ENCODE peak calls at places on chromosomes 7 and 10, in seven cellular contexts. G is foreskin fibroblast; N is CD4-positive, alpha-beta T cell; D is right atrium auricular region; A is astrocyte of the cerebellum; Y is fibroblast of the aortic adventitia; R is GM13976. V is an unnamed sample.

GRCh38 chr7:20647908-20648776 is 32.7 kb downstream of the ABCB5 start:
- DNase-seq in G (peak), N (no peak), R (no peak), A (peak), Y (peak), D (no peak), V (no peak)

GRCh38 chr7:44102846-44103565 is 1.1 kb upstream of the AEBP1 start:
- DNase-seq in R (no peak), D (no peak), A (no peak), N (no peak), G (peak), Y (no peak), V (no peak)

GRCh38 chr10:62766383-62766782 is 38.1 kb upstream of the ADO start:
- DNase-seq in N (no peak), D (no peak), A (no peak), R (no peak), Y (no peak), G (no peak), V (no peak)

GRCh38 chr7:128887169-128888038 is 23.1 kb downstream of the KCP start:
- DNase-seq in G (no peak), Y (no peak), A (no peak), N (no peak), D (no peak), R (no peak), V (no peak)

GRCh38 chr7:69643708-69644445 is 45.6 kb downstream of the AUTS2 start:
- DNase-seq in N (no peak), A (no peak), D (no peak), Y (no peak), R (no peak), G (peak), V (no peak)

GRCh38 chr10:32068569-32068968 is 12.3 kb upstream of the KIF5B start:
- DNase-seq in G (no peak), Y (no peak), D (no peak), R (no peak), A (no peak), N (no peak), V (no peak)

GRCh38 chr7:135411098-135411497 is 98.8 kb downstream of the CNOT4 start:
- DNase-seq in G (no peak), N (no peak), A (no peak), D (no peak), R (no peak), Y (no peak), V (no peak)

GRCh38 chr7:66140924-66141323 is 26.3 kb downstream of the CRCP start:
- DNase-seq in D (peak), Y (peak), G (peak), R (no peak), N (no peak), A (peak), V (peak)

GRCh38 chr7:98870071-98870651 is 347 bp upstream of the TMEM130 start:
- DNase-seq in N (peak), D (no peak), G (peak), R (peak), A (no peak), Y (peak), V (peak)

GRCh38 chr7:65239324-65239706 is 134.3 kb upstream of the ZNF92 start:
- DNase-seq in N (no peak), D (no peak), R (no peak), Y (no peak), G (no peak), A (no peak), V (no peak)

DNA sequence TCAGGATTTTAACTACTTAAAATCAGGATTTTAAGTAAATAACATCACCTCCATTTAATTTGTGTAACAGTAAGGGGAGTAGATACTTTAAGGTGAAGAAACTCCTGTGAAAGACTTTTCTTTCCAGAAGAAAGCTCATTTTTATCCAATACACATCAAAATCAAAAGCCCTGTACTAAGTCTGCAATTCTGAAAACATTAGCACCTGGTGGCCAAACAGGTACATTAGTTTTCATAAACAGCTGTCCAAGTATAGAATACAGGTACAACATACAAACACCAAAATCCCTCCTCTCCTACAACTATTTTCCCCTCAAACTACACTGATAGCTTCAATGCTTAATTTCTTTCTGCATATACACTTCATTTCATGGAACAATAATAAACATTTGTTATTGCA is 22.9 kb downstream of the FAM3C start:
- DNase-seq in D (no peak), R (no peak), G (no peak), N (no peak), A (no peak), Y (no peak), V (no peak)
- TF ChIP-seq CTCF in D (no peak), R (no peak), G (no peak), N (no peak), A (no peak), Y (peak), V (peak)

GRCh38 chr7:78441737-78442136 is 643.2 kb downstream of the PHTF2 start:
- DNase-seq in A (no peak), G (no peak), N (no peak), R (no peak), Y (no peak), D (no peak), V (no peak)

GRCh38 chr7:78438433-78438832 is 639.9 kb downstream of the PHTF2 start:
- DNase-seq in N (no peak), Y (no peak), A (no peak), D (no peak), G (no peak), R (no peak), V (no peak)

GRCh38 chr7:78448915-78449314 is 650.3 kb downstream of the PHTF2 start:
- DNase-seq in N (no peak), G (no peak), D (no peak), Y (no peak), A (no peak), R (no peak), V (no peak)

GRCh38 chr7:78444267-78444666 is 645.7 kb downstream of the PHTF2 start:
- DNase-seq in A (no peak), N (no peak), R (no peak), G (no peak), Y (no peak), D (no peak), V (no peak)

GRCh38 chr7:78443811-78444210 is 645.2 kb downstream of the PHTF2 start:
- DNase-seq in A (no peak), R (no peak), D (no peak), Y (no peak), G (no peak), N (no peak), V (no peak)
- TF ChIP-seq CTCF in A (no peak), R (no peak), D (no peak), Y (no peak), G (no peak), N (no peak), V (no peak)

GRCh38 chr10:126390324-126390723 is 2.0 kb upstream of the ADAM12 start:
- DNase-seq in Y (no peak), N (no peak), R (no peak), G (no peak), A (no peak), D (no peak), V (no peak)

GRCh38 chr10:126384269-126384873 is 3.9 kb downstream of the ADAM12 start:
- DNase-seq in D (no peak), A (no peak), R (no peak), N (no peak), G (peak), Y (peak), V (no peak)

GRCh38 chr10:126387931-126388911 is at the start of gene ADAM12:
- DNase-seq in N (no peak), A (peak), G (peak), R (peak), Y (peak), D (no peak), V (peak)

GRCh38 chr10:126391162-126391880 is 3.0 kb upstream of the ADAM12 start:
- DNase-seq in N (no peak), G (peak), A (no peak), Y (peak), R (no peak), D (no peak), V (no peak)

DNA sequence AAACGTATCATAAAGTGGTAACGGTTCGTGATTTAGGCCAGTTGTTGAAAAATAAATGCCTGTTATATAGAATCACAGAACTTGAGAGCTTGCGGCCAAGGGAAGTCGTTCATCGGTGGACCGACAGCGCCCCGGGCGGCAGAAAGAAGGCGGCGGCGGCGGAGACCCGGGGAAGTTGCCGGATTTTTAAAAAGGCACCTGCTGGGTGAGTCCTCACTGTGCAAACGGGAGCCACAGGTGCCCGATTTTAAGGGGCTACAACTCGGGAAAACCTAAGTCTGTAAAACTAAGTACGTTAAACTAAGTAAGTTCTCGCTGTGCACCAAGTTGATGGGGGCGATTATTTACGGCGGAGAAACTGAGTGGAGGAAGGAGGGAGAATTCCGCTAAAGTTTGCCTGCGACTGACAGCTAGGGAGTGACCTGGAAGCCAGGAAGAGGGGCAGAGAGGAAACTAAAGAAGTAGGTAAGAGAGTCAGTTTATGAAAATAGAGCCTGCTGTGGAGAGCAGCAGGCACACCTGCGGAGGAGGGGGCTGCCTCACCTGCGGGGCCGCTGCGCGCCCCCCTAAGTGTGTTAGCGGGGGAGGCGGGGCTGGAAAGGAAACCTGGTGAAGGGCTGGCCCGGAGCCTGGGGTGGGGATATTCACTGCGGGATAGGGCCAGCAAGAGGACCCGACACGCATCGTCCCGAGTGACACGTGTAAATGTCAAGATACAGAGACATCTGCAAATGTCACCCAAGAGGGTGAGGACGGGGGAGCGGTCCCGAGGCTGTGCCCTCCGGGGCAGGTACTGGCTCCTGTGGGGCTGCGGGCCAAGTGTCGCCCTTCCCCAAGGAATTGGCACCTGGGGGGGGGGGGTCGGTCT is 1.0 kb downstream of the ADAM12 start:
- DNase-seq in R (peak), Y (peak), D (peak), G (peak), A (peak), N (peak), V (peak)
- TF ChIP-seq CTCF in R (no peak), Y (peak), D (peak), G (peak), A (peak), N (no peak), V (peak)

DNA sequence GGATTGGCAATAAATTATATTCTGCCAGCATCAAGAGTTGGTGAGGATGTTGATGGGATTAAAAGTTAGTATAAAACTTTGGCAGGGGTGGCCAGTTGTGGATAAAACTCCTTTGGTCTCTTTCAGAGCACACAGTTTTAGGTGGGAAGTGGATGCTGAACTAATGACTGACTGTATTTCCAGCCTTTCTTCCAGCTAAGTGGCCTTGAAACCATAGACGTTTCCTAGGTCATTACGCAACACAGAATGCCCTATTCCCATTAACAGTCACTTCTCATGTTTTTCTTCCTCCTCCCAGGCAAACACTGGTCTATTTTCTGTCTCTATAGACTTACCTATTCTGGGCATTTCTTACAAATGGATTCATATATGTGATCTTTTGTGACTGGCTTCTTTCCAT is 467.4 kb downstream of the NEBL start:
- DNase-seq in D (no peak), A (no peak), G (no peak), R (no peak), Y (no peak), N (no peak), V (no peak)
- TF ChIP-seq CTCF in D (no peak), A (no peak), G (no peak), R (no peak), Y (no peak), N (no peak), V (no peak)